ENCODE peak calls at places on chromosome 6, in four cellular contexts. F is progenitor cell of endocrine pancreas; A is naive thymus-derived CD4-positive, alpha-beta T cell; G is stimulated activated naive CD4-positive, alpha-beta T cell. R is an unnamed sample.

GRCh38 chr6:11197175-11197535 is 35.3 kb downstream of the NEDD9 start:
- DNase-seq in F (no peak), G (no peak), A (no peak), R (no peak)

GRCh38 chr6:1604347-1604990 is 5.2 kb upstream of the FOXC1 start:
- DNase-seq in G (peak; percentile 55), F (peak; percentile 78), A (peak; percentile 72), R (peak; percentile 82)

GRCh38 chr6:42819803-42820508 is 38.1 kb downstream of the BICRAL start:
- DNase-seq in F (no peak), A (peak; percentile 46), G (peak; percentile 29), R (no peak)

GRCh38 chr6:33698494-33698893 is 13.0 kb downstream of the UQCC2 start:
- DNase-seq in G (peak; percentile 11), F (no peak), A (no peak), R (no peak)

GRCh38 chr6:17393335-17394191 is at the start of gene CAP2:
- DNase-seq in G (no peak), A (no peak), F (peak; percentile 66), R (peak; percentile 69)

GRCh38 chr6:118663993-118664985 is 12.9 kb upstream of the CEP85L start:
- DNase-seq in F (no peak), A (no peak), G (no peak), R (no peak)

GRCh38 chr6:133187657-133188453 is 53.3 kb upstream of the EYA4 start:
- DNase-seq in G (no peak), A (no peak), F (no peak), R (no peak)

GRCh38 chr6:149951096-149951495 is 9.3 kb downstream of the ULBP2 start:
- DNase-seq in G (no peak), F (no peak), A (no peak), R (no peak)

GRCh38 chr6:125753218-125753936 is 3.9 kb downstream of the HEY2 start:
- DNase-seq in A (peak; percentile 37), G (peak; percentile 24), F (no peak), R (no peak)

GRCh38 chr6:63214816-63215215 is 3.5 kb downstream of the FKBP1C start:
- DNase-seq in F (no peak), G (no peak), A (no peak), R (no peak)

GRCh38 chr6:140058846-140059245 is 684.4 kb upstream of the CITED2 start:
- DNase-seq in A (no peak), G (no peak), F (no peak), R (no peak)

GRCh38 chr6:121436966-121437756 is 1.7 kb downstream of the GJA1 start:
- DNase-seq in F (peak; percentile 39), G (peak; percentile 33), A (peak; percentile 26), R (peak; percentile 55)

GRCh38 chr6:168732676-168733075 is 291.7 kb downstream of the SMOC2 start:
- DNase-seq in F (no peak), A (no peak), G (no peak), R (no peak)

GRCh38 chr6:43779864-43780260 is 9.9 kb downstream of the VEGFA start:
- DNase-seq in F (no peak), G (no peak), A (no peak), R (no peak)

GRCh38 chr6:53524455-53524815 is 20.5 kb downstream of the GCLC start:
- DNase-seq in G (no peak), A (no peak), F (no peak), R (no peak)

GRCh38 chr6:155349129-155349528 is 34.8 kb upstream of the TFB1M start:
- DNase-seq in F (no peak), G (no peak), A (no peak), R (no peak)

GRCh38 chr6:3231213-3232016 is 4.0 kb upstream of the TUBB2B start:
- DNase-seq in G (peak; percentile 12), F (peak; percentile 85), A (peak; percentile 20), R (peak; percentile 76)

GRCh38 chr6:155333414-155333813 is 19.1 kb upstream of the TFB1M start:
- DNase-seq in F (no peak), A (no peak), G (no peak), R (no peak)

GRCh38 chr6:71621918-71622519 is 264.3 kb upstream of the RIMS1 start:
- DNase-seq in F (no peak), G (no peak), A (no peak), R (no peak)

R was measured in neural crest cell.